ENCODE peak calls at places on chromosomes 7 and 10, in nine cellular contexts. C, E, X, L, Z, S, U, Y and V are unnamed samples.

GRCh38 chr10:62214364-62214874 is 54.2 kb downstream of the RTKN2 start:
- DNase-seq in C (no peak), E (no peak), X (no peak), L (no peak), Z (no peak), S (no peak), U (no peak), Y (no peak), V (no peak)

GRCh38 chr10:15789793-15790525 is 70.2 kb upstream of the ITGA8 start:
- DNase-seq in C (no peak), E (peak; percentile 52), X (no peak), L (peak; percentile 80), Z (no peak), S (no peak), U (no peak), Y (no peak), V (no peak)

GRCh38 chr7:145036592-145037386 is 200.9 kb upstream of the TPK1 start:
- DNase-seq in C (peak; percentile 18), E (peak; percentile 57), X (no peak), L (peak; percentile 16), Z (peak; percentile 44), S (no peak), U (peak; percentile 43), Y (peak; percentile 42), V (peak; percentile 18)

GRCh38 chr7:40583653-40584424 is 449.0 kb downstream of the SUGCT start:
- DNase-seq in C (no peak), E (no peak), X (no peak), L (no peak), Z (no peak), S (no peak), U (no peak), Y (no peak), V (no peak)

GRCh38 chr10:105743343-105744056 is 1102.4 kb downstream of the SORCS3 start:
- DNase-seq in C (no peak), E (no peak), X (no peak), L (no peak), Z (no peak), S (no peak), U (no peak), Y (no peak), V (no peak)

GRCh38 chr10:70445718-70446485 is 4.4 kb upstream of the NODAL start:
- DNase-seq in C (no peak), E (no peak), X (no peak), L (peak; percentile 80), Z (no peak), S (no peak), U (no peak), Y (no peak), V (no peak)

GRCh38 chr7:124765401-124766352 is at the start of gene GPR37:
- DNase-seq in C (no peak), E (peak; percentile 68), X (no peak), L (peak; percentile 83), Z (peak; percentile 32), S (peak; percentile 51), U (peak; percentile 14), Y (peak; percentile 49), V (peak; percentile 47)

GRCh38 chr10:99788598-99789259 is 6.3 kb downstream of the ABCC2 start:
- DNase-seq in C (no peak), E (peak; percentile 85), X (no peak), L (peak; percentile 98), Z (no peak), S (no peak), U (no peak), Y (no peak), V (no peak)

GRCh38 chr7:12475362-12476063 is 71.8 kb upstream of the VWDE start:
- DNase-seq in C (no peak), E (peak; percentile 71), X (no peak), L (peak; percentile 92), Z (peak; percentile 23), S (no peak), U (no peak), Y (no peak), V (no peak)

GRCh38 chr7:3446786-3447185 is 145.7 kb downstream of the SDK1 start:
- DNase-seq in C (no peak), E (no peak), X (no peak), L (no peak), Z (no peak), S (no peak), U (no peak), Y (no peak), V (no peak)

GRCh38 chr10:114908896-114909295 is 29.1 kb upstream of the TRUB1 start:
- DNase-seq in C (no peak), E (no peak), X (no peak), L (no peak), Z (no peak), S (no peak), U (no peak), Y (no peak), V (no peak)

GRCh38 chr7:55056577-55057480 is 38.0 kb downstream of the EGFR start:
- DNase-seq in C (no peak), E (no peak), X (no peak), L (peak; percentile 54), Z (no peak), S (no peak), U (no peak), Y (no peak), V (no peak)

GRCh38 chr10:121078672-121079102 is 227.5 kb downstream of the WDR11 start:
- DNase-seq in C (no peak), E (no peak), X (no peak), L (no peak), Z (no peak), S (peak; percentile 37), U (no peak), Y (no peak), V (no peak)

GRCh38 chr10:54130394-54130793 is 670.6 kb downstream of the PCDH15 start:
- DNase-seq in C (no peak), E (no peak), X (no peak), L (no peak), Z (no peak), S (no peak), U (no peak), Y (no peak), V (no peak)

GRCh38 chr10:100637785-100638184 is 102.0 kb downstream of the HIF1AN start:
- DNase-seq in C (no peak), E (peak; percentile 34), X (no peak), L (peak; percentile 3), Z (peak; percentile 56), S (no peak), U (no peak), Y (peak; percentile 33), V (peak; percentile 22)

GRCh38 chr7:127409629-127410028 is 17.1 kb upstream of the ZNF800 start:
- DNase-seq in C (no peak), E (no peak), X (no peak), L (peak; percentile 6), Z (no peak), S (no peak), U (no peak), Y (no peak), V (no peak)

GRCh38 chr7:52273685-52274610 is 761.5 kb upstream of the POM121L12 start:
- DNase-seq in C (no peak), E (no peak), X (no peak), L (no peak), Z (no peak), S (no peak), U (no peak), Y (no peak), V (no peak)

GRCh38 chr10:64334084-64334483 is 812.9 kb downstream of the REEP3 start:
- DNase-seq in C (no peak), E (no peak), X (no peak), L (no peak), Z (no peak), S (no peak), U (no peak), Y (no peak), V (no peak)

GRCh38 chr7:116802784-116803183 is 59.6 kb upstream of the CAPZA2 start:
- DNase-seq in C (no peak), E (peak; percentile 87), X (no peak), L (peak; percentile 69), Z (peak; percentile 63), S (no peak), U (peak; percentile 6), Y (peak; percentile 49), V (peak; percentile 10)

GRCh38 chr10:80153460-80153859 is 20.9 kb downstream of the PLAC9 start:
- DNase-seq in C (no peak), E (no peak), X (no peak), L (no peak), Z (no peak), S (no peak), U (no peak), Y (no peak), V (no peak)

GRCh38 chr7:137445998-137446397 is 102.5 kb upstream of the PTN start:
- DNase-seq in C (no peak), E (no peak), X (no peak), L (peak; percentile 21), Z (no peak), S (no peak), U (no peak), Y (no peak), V (no peak)

GRCh38 chr10:69321865-69322264 is 43.6 kb downstream of the HK1 start:
- DNase-seq in C (no peak), E (no peak), X (no peak), L (peak; percentile 66), Z (no peak), S (no peak), U (no peak), Y (no peak), V (no peak)

GRCh38 chr7:132075573-132075972 is 500.7 kb downstream of the PLXNA4 start:
- DNase-seq in C (no peak), E (no peak), X (no peak), L (no peak), Z (no peak), S (no peak), U (no peak), Y (no peak), V (no peak)

GRCh38 chr7:50533849-50534248 is 31.4 kb downstream of the DDC start:
- DNase-seq in C (no peak), E (no peak), X (no peak), L (no peak), Z (no peak), S (no peak), U (no peak), Y (no peak), V (no peak)

GRCh38 chr10:44830022-44830421 is 81.1 kb upstream of the TMEM72 start:
- DNase-seq in C (no peak), E (no peak), X (no peak), L (peak; percentile 20), Z (no peak), S (no peak), U (no peak), Y (no peak), V (no peak)

GRCh38 chr10:132443605-132443997 is 46.6 kb downstream of the PWWP2B start:
- DNase-seq in C (peak; percentile 52), E (no peak), X (peak; percentile 54), L (peak; percentile 43), Z (no peak), S (no peak), U (peak; percentile 56), Y (peak; percentile 85), V (peak; percentile 82)

GRCh38 chr10:22927661-22928403 is at the start of gene ARMC3:
- DNase-seq in C (peak; percentile 71), E (peak; percentile 4), X (peak; percentile 27), L (peak; percentile 18), Z (peak; percentile 18), S (peak; percentile 63), U (peak; percentile 55), Y (peak; percentile 78), V (peak; percentile 73)

GRCh38 chr10:76769161-76769560 is 868.4 kb downstream of the KCNMA1 start:
- DNase-seq in C (no peak), E (no peak), X (no peak), L (no peak), Z (no peak), S (no peak), U (no peak), Y (no peak), V (no peak)

GRCh38 chr7:21507627-21508343 is 35.1 kb upstream of the DNAH11 start:
- DNase-seq in C (peak; percentile 4), E (peak; percentile 59), X (no peak), L (peak; percentile 55), Z (peak; percentile 4), S (no peak), U (peak; percentile 39), Y (peak; percentile 42), V (peak; percentile 41)

GRCh38 chr7:36506130-36506794 is 116.6 kb downstream of the ANLN start:
- DNase-seq in C (no peak), E (no peak), X (no peak), L (no peak), Z (no peak), S (no peak), U (no peak), Y (no peak), V (no peak)

GRCh38 chr10:106573106-106573505 is 591.4 kb downstream of the SORCS1 start:
- DNase-seq in C (no peak), E (peak; percentile 38), X (no peak), L (peak; percentile 26), Z (no peak), S (no peak), U (no peak), Y (no peak), V (no peak)